ENCODE peak calls at places on chromosomes 6 and 20, in six cellular contexts. One of them, this sample, is unnamed.

GRCh38 chr20:43949741-43950618 is 35.3 kb downstream of the TOX2 start:
- DNase-seq in cardiac muscle cell: peak; percentile 46
- DNase-seq in tibial nerve: no peak
- DNase-seq in neuronal stem cell: no peak
- DNase-seq in prostate gland: no peak
- DNase-seq in psoas muscle: peak; percentile 31
- DNase-seq in this sample: peak; percentile 66

GRCh38 chr6:15793288-15793687 is 130.5 kb upstream of the DTNBP1 start:
- DNase-seq in psoas muscle: no peak
- DNase-seq in cardiac muscle cell: peak; percentile 72
- DNase-seq in neuronal stem cell: no peak
- DNase-seq in prostate gland: no peak
- DNase-seq in tibial nerve: no peak
- DNase-seq in this sample: no peak

GRCh38 chr6:132188865-132189264 is 212.4 kb downstream of the MOXD1 start:
- DNase-seq in psoas muscle: no peak
- DNase-seq in prostate gland: no peak
- DNase-seq in neuronal stem cell: no peak
- DNase-seq in tibial nerve: no peak
- DNase-seq in cardiac muscle cell: peak; percentile 82
- DNase-seq in this sample: no peak

GRCh38 chr6:111555041-111555440 is 50.6 kb downstream of the TRAF3IP2 start:
- DNase-seq in cardiac muscle cell: peak; percentile 32
- DNase-seq in tibial nerve: no peak
- DNase-seq in psoas muscle: no peak
- DNase-seq in prostate gland: no peak
- DNase-seq in neuronal stem cell: no peak
- DNase-seq in this sample: no peak

GRCh38 chr6:9126845-9127560 is 691.7 kb upstream of the SLC35B3 start:
- DNase-seq in prostate gland: no peak
- DNase-seq in tibial nerve: no peak
- DNase-seq in cardiac muscle cell: peak; percentile 69
- DNase-seq in neuronal stem cell: no peak
- DNase-seq in psoas muscle: no peak
- DNase-seq in this sample: no peak

GRCh38 chr6:113361014-113361645 is 496.0 kb upstream of the MARCKS start:
- DNase-seq in neuronal stem cell: no peak
- DNase-seq in psoas muscle: no peak
- DNase-seq in tibial nerve: no peak
- DNase-seq in cardiac muscle cell: peak; percentile 60
- DNase-seq in prostate gland: no peak
- DNase-seq in this sample: no peak

GRCh38 chr20:47067776-47068175 is 173.1 kb downstream of the EYA2 start:
- DNase-seq in cardiac muscle cell: peak; percentile 6
- DNase-seq in psoas muscle: no peak
- DNase-seq in tibial nerve: no peak
- DNase-seq in prostate gland: no peak
- DNase-seq in neuronal stem cell: no peak
- DNase-seq in this sample: no peak

GRCh38 chr6:115441671-115442070 is 619.0 kb downstream of the FRK start:
- DNase-seq in prostate gland: no peak
- DNase-seq in tibial nerve: no peak
- DNase-seq in psoas muscle: no peak
- DNase-seq in cardiac muscle cell: peak; percentile 0
- DNase-seq in neuronal stem cell: no peak
- DNase-seq in this sample: no peak

GRCh38 chr20:1121439-1121838 is 3.0 kb downstream of the PSMF1 start:
- DNase-seq in cardiac muscle cell: peak; percentile 7
- DNase-seq in tibial nerve: no peak
- DNase-seq in prostate gland: no peak
- DNase-seq in psoas muscle: no peak
- DNase-seq in neuronal stem cell: no peak
- DNase-seq in this sample: no peak

GRCh38 chr6:139742671-139743070 is 368.2 kb upstream of the CITED2 start:
- DNase-seq in cardiac muscle cell: no peak
- DNase-seq in prostate gland: no peak
- DNase-seq in psoas muscle: no peak
- DNase-seq in tibial nerve: no peak
- DNase-seq in neuronal stem cell: no peak
- DNase-seq in this sample: no peak

GRCh38 chr20:59830107-59831023 is 103.1 kb downstream of the SYCP2 start:
- DNase-seq in tibial nerve: no peak
- DNase-seq in prostate gland: no peak
- DNase-seq in cardiac muscle cell: no peak
- DNase-seq in psoas muscle: no peak
- DNase-seq in neuronal stem cell: no peak
- DNase-seq in this sample: no peak

GRCh38 chr20:43187476-43188233 is 2.1 kb downstream of the PTPRT start:
- DNase-seq in prostate gland: peak; percentile 51
- DNase-seq in psoas muscle: peak; percentile 59
- DNase-seq in cardiac muscle cell: peak; percentile 77
- DNase-seq in tibial nerve: peak; percentile 55
- DNase-seq in neuronal stem cell: peak; percentile 70
- DNase-seq in this sample: peak; percentile 73

GRCh38 chr6:67558985-67559384 is 1076.1 kb upstream of the ADGRB3 start:
- DNase-seq in psoas muscle: no peak
- DNase-seq in neuronal stem cell: no peak
- DNase-seq in tibial nerve: no peak
- DNase-seq in cardiac muscle cell: peak; percentile 36
- DNase-seq in prostate gland: no peak
- DNase-seq in this sample: no peak

DNA sequence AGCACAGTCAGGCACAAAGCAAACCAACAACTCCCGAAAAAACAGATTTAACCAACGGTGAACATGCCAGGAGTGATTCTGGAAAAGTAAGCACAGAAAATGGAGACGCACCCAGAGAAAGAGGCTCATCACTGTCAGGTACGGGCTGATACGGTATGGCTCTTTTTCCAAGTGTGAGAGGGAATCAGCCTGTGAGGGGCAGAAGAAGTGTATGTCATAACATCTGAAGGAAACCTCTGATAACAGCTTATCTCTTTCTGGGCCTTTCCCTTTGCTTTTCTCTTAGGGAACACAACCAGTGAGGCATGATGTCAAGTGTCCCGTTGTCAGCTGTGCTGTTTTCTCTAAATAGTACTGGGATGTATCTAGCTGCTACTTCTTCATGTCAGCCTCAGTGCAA is 32.1 kb downstream of the ARFGEF2 start:
- DNase-seq in tibial nerve: no peak
- DNase-seq in neuronal stem cell: no peak
- DNase-seq in psoas muscle: no peak
- DNase-seq in cardiac muscle cell: no peak
- DNase-seq in prostate gland: no peak
- DNase-seq in this sample: no peak
- H3K36me3 ChIP-seq in tibial nerve: peaks cover 2% of the 10 kb centered on the region
- H3K36me3 ChIP-seq in neuronal stem cell: peaks cover 24% of the 10 kb centered on the region
- H3K36me3 ChIP-seq in psoas muscle: peaks cover 32% of the 10 kb centered on the region
- H3K36me3 ChIP-seq in cardiac muscle cell: peaks cover 8% of the 10 kb centered on the region
- H3K36me3 ChIP-seq in prostate gland: no peaks in the 10 kb centered on the region
- H3K36me3 ChIP-seq in this sample: peaks cover 100% of the 10 kb centered on the region

GRCh38 chr6:90284236-90284744 is 12.4 kb downstream of the BACH2 start:
- DNase-seq in tibial nerve: no peak
- DNase-seq in psoas muscle: no peak
- DNase-seq in prostate gland: no peak
- DNase-seq in neuronal stem cell: peak; percentile 44
- DNase-seq in cardiac muscle cell: peak; percentile 90
- DNase-seq in this sample: no peak
- H3K4me1 ChIP-seq in tibial nerve: peaks cover 34% of the 10 kb centered on the region
- H3K4me1 ChIP-seq in psoas muscle: peaks cover 57% of the 10 kb centered on the region
- H3K4me1 ChIP-seq in prostate gland: no peaks in the 10 kb centered on the region
- H3K4me1 ChIP-seq in neuronal stem cell: peaks cover 21% of the 10 kb centered on the region
- H3K4me1 ChIP-seq in cardiac muscle cell: peaks cover 19% of the 10 kb centered on the region
- H3K4me1 ChIP-seq in this sample: peaks cover 24% of the 10 kb centered on the region

DNA sequence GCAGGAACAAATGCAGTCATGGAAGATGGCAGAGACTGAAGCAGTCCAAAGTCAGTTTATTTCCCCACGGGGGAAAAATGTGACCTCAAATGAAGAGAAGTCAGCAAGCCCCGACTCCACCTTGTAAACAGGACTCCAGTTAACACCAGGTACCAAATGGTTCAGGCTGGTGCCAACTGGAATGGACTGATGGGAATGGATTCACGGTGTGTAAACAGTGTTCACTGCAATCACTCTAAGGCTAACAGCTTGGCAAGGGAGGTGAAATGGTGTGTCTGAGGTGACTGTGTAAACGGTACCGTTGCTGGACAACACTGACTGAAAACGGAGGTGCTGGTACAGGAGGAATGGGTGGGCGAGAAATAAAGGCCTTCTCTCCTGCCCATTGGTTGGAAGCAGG is 12.0 kb downstream of the PLAGL2 start:
- DNase-seq in prostate gland: peak; percentile 54
- DNase-seq in cardiac muscle cell: no peak
- DNase-seq in tibial nerve: no peak
- DNase-seq in neuronal stem cell: no peak
- DNase-seq in psoas muscle: no peak
- DNase-seq in this sample: no peak
- H3K36me3 ChIP-seq in prostate gland: peaks cover 7% of the 10 kb centered on the region
- H3K36me3 ChIP-seq in cardiac muscle cell: peaks cover 39% of the 10 kb centered on the region
- H3K36me3 ChIP-seq in tibial nerve: no peaks in the 10 kb centered on the region
- H3K36me3 ChIP-seq in neuronal stem cell: peaks cover 44% of the 10 kb centered on the region
- H3K36me3 ChIP-seq in psoas muscle: peaks cover 15% of the 10 kb centered on the region
- H3K36me3 ChIP-seq in this sample: peaks cover 58% of the 10 kb centered on the region

GRCh38 chr6:30129818-30130679 is 5.9 kb upstream of the TRIM40 start:
- DNase-seq in prostate gland: no peak
- DNase-seq in neuronal stem cell: no peak
- DNase-seq in cardiac muscle cell: no peak
- DNase-seq in tibial nerve: no peak
- DNase-seq in psoas muscle: no peak
- DNase-seq in this sample: no peak

GRCh38 chr6:30131947-30132497 is 3.9 kb upstream of the TRIM40 start:
- DNase-seq in neuronal stem cell: no peak
- DNase-seq in cardiac muscle cell: no peak
- DNase-seq in prostate gland: no peak
- DNase-seq in tibial nerve: no peak
- DNase-seq in psoas muscle: no peak
- DNase-seq in this sample: no peak

GRCh38 chr6:30127238-30128093 is 8.5 kb upstream of the TRIM40 start:
- DNase-seq in cardiac muscle cell: peak; percentile 6
- DNase-seq in prostate gland: no peak
- DNase-seq in psoas muscle: no peak
- DNase-seq in neuronal stem cell: no peak
- DNase-seq in tibial nerve: no peak
- DNase-seq in this sample: no peak

GRCh38 chr6:30129270-30129669 is 6.7 kb upstream of the TRIM40 start:
- DNase-seq in tibial nerve: no peak
- DNase-seq in prostate gland: no peak
- DNase-seq in neuronal stem cell: no peak
- DNase-seq in cardiac muscle cell: no peak
- DNase-seq in psoas muscle: no peak
- DNase-seq in this sample: no peak

GRCh38 chr6:30130887-30131862 is 4.8 kb upstream of the TRIM40 start:
- DNase-seq in prostate gland: peak; percentile 85
- DNase-seq in psoas muscle: peak; percentile 30
- DNase-seq in cardiac muscle cell: peak; percentile 90
- DNase-seq in tibial nerve: no peak
- DNase-seq in neuronal stem cell: peak; percentile 79
- DNase-seq in this sample: peak; percentile 63
- H3K4me1 ChIP-seq in prostate gland: no peaks in the 10 kb centered on the region
- H3K4me1 ChIP-seq in psoas muscle: peaks cover 5% of the 10 kb centered on the region
- H3K4me1 ChIP-seq in cardiac muscle cell: no peaks in the 10 kb centered on the region
- H3K4me1 ChIP-seq in tibial nerve: peaks cover 20% of the 10 kb centered on the region
- H3K4me1 ChIP-seq in neuronal stem cell: no peaks in the 10 kb centered on the region
- H3K4me1 ChIP-seq in this sample: peaks cover 21% of the 10 kb centered on the region

DNA sequence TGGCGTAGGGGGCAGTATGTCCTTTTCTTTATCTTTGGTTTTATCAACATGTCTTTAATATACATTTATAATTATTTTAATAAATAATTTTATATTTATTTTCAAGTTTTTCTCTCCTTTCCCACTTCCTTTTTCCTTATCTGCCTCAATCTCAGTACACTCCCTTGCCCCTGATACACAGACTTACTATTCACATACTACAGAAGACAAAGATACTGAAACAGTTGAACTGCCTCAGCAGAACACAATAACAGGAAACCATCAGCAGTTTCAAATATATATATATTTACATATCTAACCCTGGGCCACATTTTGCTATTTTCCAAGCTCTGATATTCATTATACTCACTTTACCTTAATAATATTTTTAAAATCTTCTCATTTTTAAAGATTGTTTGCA is 19.8 kb downstream of the IBTK start:
- DNase-seq in tibial nerve: no peak
- DNase-seq in prostate gland: no peak
- DNase-seq in psoas muscle: no peak
- DNase-seq in cardiac muscle cell: no peak
- DNase-seq in neuronal stem cell: no peak
- DNase-seq in this sample: no peak
- H3K36me3 ChIP-seq in tibial nerve: no peaks in the 10 kb centered on the region
- H3K36me3 ChIP-seq in prostate gland: no peaks in the 10 kb centered on the region
- H3K36me3 ChIP-seq in psoas muscle: no peaks in the 10 kb centered on the region
- H3K36me3 ChIP-seq in cardiac muscle cell: peaks cover 67% of the 10 kb centered on the region
- H3K36me3 ChIP-seq in neuronal stem cell: peaks cover 2% of the 10 kb centered on the region
- H3K36me3 ChIP-seq in this sample: peaks cover 76% of the 10 kb centered on the region